ENCODE peak calls at places on chromosomes 6 and 20, in four cellular contexts. R is thyroid gland; B is GM23248; J is activated CD4-positive, CD25-positive, alpha-beta regulatory T cell treated with anti-CD3 and anti-CD28 coated beads, Interleukin-2, amount 50 U/mL, for 72 hours. D is an unnamed sample.

GRCh38 chr6:38822963-38823362 is 107.9 kb downstream of the DNAH8 start:
- DNase-seq in R (no peak), B (no peak), J (no peak), D (no peak)

GRCh38 chr6:14706378-14706929 is 539.4 kb upstream of the JARID2 start:
- DNase-seq in R (no peak), B (peak), J (peak), D (no peak)

GRCh38 chr6:169618526-169619490 is 83.0 kb downstream of the WDR27 start:
- DNase-seq in R (no peak), B (peak), J (no peak), D (peak)

GRCh38 chr6:45445749-45446454 is 68.2 kb upstream of the SUPT3H start:
- DNase-seq in R (peak), B (peak), J (no peak), D (peak)

GRCh38 chr20:63100401-63100925 is 93.7 kb upstream of the BHLHE23 start:
- DNase-seq in R (no peak), B (no peak), J (peak), D (no peak)

GRCh38 chr6:34602318-34603111 is 46.4 kb upstream of the SPDEF start:
- DNase-seq in R (no peak), B (no peak), J (no peak), D (peak)

GRCh38 chr20:49590163-49591017 is 22.5 kb upstream of the PTGIS start:
- DNase-seq in R (no peak), B (no peak), J (no peak), D (no peak)

GRCh38 chr6:75334266-75335040 is 49.9 kb upstream of the TMEM30A start:
- DNase-seq in R (peak), B (peak), J (no peak), D (peak)

GRCh38 chr20:38304845-38305447 is 990 bp downstream of the BPI start:
- DNase-seq in R (no peak), B (peak), J (no peak), D (peak)

GRCh38 chr6:143556529-143556928 is 45.0 kb upstream of the FUCA2 start:
- DNase-seq in R (no peak), B (peak), J (no peak), D (peak)

D was measured in mesendoderm.